ENCODE peak calls at places on chromosomes 2 and 18, in eight cellular contexts. O is upper lobe of left lung, F is HepG2, Q is suprapubic skin, W is stomach, M is H1, E is SK-N-SH, N is K562. K is an unnamed sample.

GRCh38 chr2:18412980-18413793 is 147.3 kb downstream of the RDH14 start:
- DNase-seq in M (no peak), O (no peak), F (no peak), E (no peak), N (no peak), W (no peak), Q (no peak), K (no peak)

GRCh38 chr2:220001693-220002260 is 374.3 kb downstream of the SLC4A3 start:
- DNase-seq in N (no peak), M (no peak), Q (no peak), W (no peak), O (no peak), F (no peak), E (no peak), K (no peak)

GRCh38 chr18:3059272-3059671 is 46.3 kb upstream of the LPIN2 start:
- DNase-seq in F (no peak), Q (no peak), O (no peak), W (no peak), M (no peak), N (no peak), E (no peak), K (no peak)

GRCh38 chr2:169945515-169945914 is 118.3 kb downstream of the UBR3 start:
- DNase-seq in F (no peak), N (no peak), O (no peak), Q (no peak), M (no peak), E (no peak), W (no peak), K (no peak)

GRCh38 chr2:70116936-70117554 is 29.8 kb downstream of the PCBP1 start:
- DNase-seq in O (no peak), E (no peak), N (peak; percentile 5), W (no peak), M (no peak), Q (no peak), F (no peak), K (no peak)

GRCh38 chr18:37124511-37124910 is 295.6 kb downstream of the KIAA1328 start:
- DNase-seq in M (no peak), N (no peak), F (no peak), W (no peak), E (no peak), Q (no peak), O (no peak), K (no peak)

GRCh38 chr2:240021488-240022104 is 3.5 kb downstream of the NDUFA10 start:
- DNase-seq in W (peak; percentile 72), M (peak; percentile 69), N (peak; percentile 68), Q (no peak), O (peak; percentile 64), E (peak; percentile 85), F (peak; percentile 79), K (no peak)

GRCh38 chr2:43402002-43402401 is 175.6 kb upstream of the ZFP36L2 start:
- DNase-seq in M (no peak), O (no peak), F (no peak), Q (no peak), W (no peak), N (no peak), E (no peak), K (no peak)

GRCh38 chr2:25492726-25493125 is 151.0 kb upstream of the DNMT3A start:
- DNase-seq in W (no peak), Q (no peak), O (no peak), N (no peak), M (no peak), F (no peak), E (no peak), K (no peak)

GRCh38 chr2:219059375-219059724 is 1.4 kb downstream of the IHH start:
- DNase-seq in Q (no peak), M (no peak), E (no peak), O (no peak), F (no peak), N (no peak), W (no peak), K (no peak)

GRCh38 chr18:50706199-50706598 is 113.6 kb downstream of the MRO start:
- DNase-seq in Q (no peak), F (no peak), O (no peak), M (no peak), E (no peak), W (no peak), N (no peak), K (no peak)

GRCh38 chr2:153557211-153557610 is 78.6 kb upstream of the RPRM start:
- DNase-seq in W (no peak), N (no peak), Q (no peak), E (no peak), O (no peak), F (no peak), M (no peak), K (peak; percentile 21)

GRCh38 chr18:13300029-13300428 is 81.5 kb downstream of the LDLRAD4 start:
- DNase-seq in N (no peak), M (no peak), O (no peak), W (no peak), Q (no peak), E (peak; percentile 44), F (no peak), K (no peak)

GRCh38 chr2:217742837-217743236 is 260.0 kb downstream of the TNS1 start:
- DNase-seq in F (no peak), O (no peak), M (no peak), Q (no peak), E (no peak), W (no peak), N (no peak), K (peak; percentile 86)

GRCh38 chr2:9232166-9232479 is 25.5 kb downstream of the ASAP2 start:
- DNase-seq in O (no peak), W (no peak), N (no peak), Q (no peak), M (no peak), F (peak; percentile 51), E (no peak), K (no peak)

GRCh38 chr2:161166538-161167409 is 6.5 kb downstream of the TANK start:
- DNase-seq in E (no peak), Q (no peak), M (no peak), F (peak; percentile 74), O (no peak), N (no peak), W (no peak), K (no peak)

GRCh38 chr2:31414601-31415241 is at the start of gene XDH:
- DNase-seq in W (peak; percentile 59), O (no peak), M (no peak), Q (no peak), N (no peak), F (no peak), E (no peak), K (peak; percentile 70)

GRCh38 chr2:138182913-138183312 is 218.6 kb downstream of the HNMT start:
- DNase-seq in Q (no peak), M (no peak), E (no peak), N (no peak), O (no peak), W (no peak), F (no peak), K (no peak)

GRCh38 chr2:239151201-239152131 is 249.4 kb downstream of the HDAC4 start:
- DNase-seq in Q (peak; percentile 64), M (no peak), N (no peak), E (no peak), O (peak; percentile 18), W (peak; percentile 15), F (no peak), K (no peak)

DNA sequence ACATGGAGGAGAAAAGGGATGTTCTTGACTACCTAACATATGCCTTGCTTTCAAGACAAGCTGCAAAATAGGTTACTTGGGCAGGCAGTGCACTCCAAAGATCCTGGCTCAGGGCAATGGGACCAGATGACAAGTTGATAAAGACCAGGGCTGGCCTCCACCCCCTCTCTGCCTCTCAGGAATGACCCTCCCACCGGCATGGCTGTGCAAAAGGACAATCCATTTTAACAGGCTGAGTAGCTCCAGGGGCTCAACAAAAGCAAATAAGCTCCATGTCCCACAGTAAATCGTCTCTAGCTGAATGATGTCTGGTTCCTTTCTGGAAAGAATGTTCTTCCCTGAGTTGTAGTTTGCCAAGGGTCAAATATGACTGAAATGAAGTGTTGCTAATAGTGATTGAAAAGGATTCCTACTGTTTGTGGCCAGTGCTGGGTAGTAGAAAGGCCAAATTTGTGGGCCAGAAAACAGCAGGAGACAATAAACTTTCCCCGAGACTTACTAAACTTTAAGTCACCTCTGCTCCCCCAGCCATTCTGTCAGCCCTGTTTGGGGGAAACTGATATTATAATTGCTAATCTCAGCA is 434.4 kb upstream of the ETAA1 start:
- DNase-seq in O (no peak), E (peak; percentile 39), W (no peak), F (no peak), Q (no peak), M (no peak), N (no peak), K (no peak)
- TF ChIP-seq POLR2AphosphoS5 in O (no peak), E (no peak), W (no peak), F (no peak), Q (no peak), M (no peak), N (no peak), K (peak; percentile 60)

GRCh38 chr2:40279001-40279400 is 172.9 kb downstream of the SLC8A1 start:
- DNase-seq in N (no peak), F (no peak), M (no peak), W (no peak), Q (no peak), E (no peak), O (no peak), K (no peak)
- H3K4me3 ChIP-seq in N (no peak overlapping the region), F (no peak overlapping the region), M (no peak overlapping the region), W (peak overlapping the region; percentile 6), Q (no peak overlapping the region), E (peak overlapping the region; percentile 17), O (no peak overlapping the region), K (peak overlapping the region; percentile 37)

DNA sequence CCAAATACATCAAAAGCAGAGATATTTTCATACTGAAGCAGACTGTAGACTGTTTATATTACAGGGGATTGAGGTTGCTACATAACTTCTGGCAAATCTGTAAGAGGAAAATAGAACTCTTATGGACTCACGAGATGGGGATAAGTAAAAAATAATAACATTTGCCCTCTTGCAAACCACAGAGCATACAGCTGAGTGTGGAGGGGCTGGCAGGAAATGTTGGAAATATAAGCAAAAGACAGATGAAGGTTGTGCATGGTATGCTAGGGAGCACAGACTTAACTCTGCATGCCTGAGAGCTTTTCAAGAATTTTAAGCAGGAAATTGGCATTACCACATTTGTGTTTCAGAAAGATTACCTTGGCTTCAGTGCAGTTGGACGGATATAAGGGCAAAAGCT is 411.1 kb downstream of the RAD51AP2 start:
- DNase-seq in F (no peak), M (no peak), O (no peak), N (no peak), E (no peak), W (no peak), Q (no peak), K (no peak)
- TF ChIP-seq EP300 in F (no peak), M (no peak), O (no peak), N (no peak), E (no peak), W (no peak), Q (no peak), K (no peak)

DNA sequence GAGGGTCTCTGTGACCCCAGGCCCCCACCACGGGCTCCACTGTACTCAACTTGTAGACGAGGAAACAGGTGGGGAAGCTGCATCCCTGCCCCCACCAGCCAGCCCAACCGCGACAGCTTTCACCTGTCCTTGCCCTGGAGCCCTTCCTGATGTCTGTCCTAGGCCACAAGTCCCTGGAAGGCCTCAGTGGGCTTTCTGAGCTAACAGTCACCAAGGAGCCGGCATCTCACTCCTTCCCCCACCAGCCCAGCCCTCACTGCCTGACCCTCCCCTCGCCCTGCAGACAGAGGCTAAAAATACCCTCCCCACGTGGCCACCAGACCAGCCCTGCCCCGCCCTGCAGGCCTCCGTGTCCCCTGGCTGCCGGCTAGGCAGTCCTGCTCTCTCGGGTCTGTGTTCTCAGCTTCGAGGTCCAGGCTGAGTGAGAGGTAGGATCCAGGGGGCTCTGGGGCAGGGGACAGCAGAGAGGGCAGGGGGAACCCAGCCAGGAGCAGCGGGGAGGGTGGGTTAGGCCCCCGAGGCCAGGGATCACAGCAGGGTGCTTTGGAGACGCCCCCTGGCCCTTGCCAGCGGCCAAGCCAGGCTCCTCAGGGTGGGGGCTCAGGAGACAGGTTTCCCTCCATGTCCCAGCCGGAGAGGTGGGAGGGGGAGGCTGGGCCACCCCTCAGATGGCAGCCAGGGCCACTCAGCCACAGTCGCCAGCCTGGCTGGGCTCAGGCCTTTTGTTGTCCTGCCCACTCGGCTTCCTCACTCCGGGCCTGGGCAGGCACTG is at the start of gene KLHL30:
- DNase-seq in F (no peak), E (no peak), W (no peak), O (no peak), N (peak; percentile 38), M (no peak), Q (no peak), K (no peak)
- TF ChIP-seq POLR2AphosphoS5 in F (no peak), E (no peak), W (no peak), O (no peak), N (no peak), M (no peak), Q (no peak), K (peak; percentile 36)